ENCODE peak calls at places on chromosomes 12 and 14, in seven cellular contexts. B is body of pancreas, F is adrenal gland, V is PC-3, D is cardiac muscle cell, O is GM23338, Y is GM12878. X is an unnamed sample.

GRCh38 chr12:49340095-49340870 is 3.3 kb upstream of the C1QL4 start:
- DNase-seq in V (no peak), Y (no peak), F (no peak), O (no peak), B (no peak), D (no peak), X (no peak)

GRCh38 chr12:85805654-85806053 is 30.6 kb downstream of the RASSF9 start:
- DNase-seq in B (no peak), F (no peak), D (peak), O (no peak), Y (no peak), V (no peak), X (peak)

GRCh38 chr12:65643595-65644386 is 180.5 kb upstream of the HMGA2 start:
- DNase-seq in B (no peak), Y (no peak), V (peak), O (no peak), D (no peak), F (no peak), X (peak)

GRCh38 chr12:27732281-27732680 is 21.6 kb downstream of the MRPS35 start:
- DNase-seq in D (no peak), B (no peak), F (no peak), O (peak), V (peak), Y (no peak), X (no peak)

GRCh38 chr12:24562761-24563392 is 386.0 kb downstream of the BCAT1 start:
- DNase-seq in O (peak), B (no peak), V (no peak), Y (no peak), D (peak), F (no peak), X (peak)

GRCh38 chr12:85975716-85976115 is 101.6 kb downstream of the NTS start:
- DNase-seq in F (no peak), B (no peak), O (no peak), Y (no peak), D (no peak), V (no peak), X (no peak)

GRCh38 chr12:113298861-113299545 is 35.9 kb downstream of the SLC8B1 start:
- DNase-seq in B (peak), O (no peak), V (no peak), Y (no peak), D (no peak), F (peak), X (no peak)

GRCh38 chr12:93226356-93226755 is 151.4 kb upstream of the NUDT4 start:
- DNase-seq in O (no peak), D (no peak), V (peak), B (no peak), Y (no peak), F (no peak), X (no peak)

GRCh38 chr14:61802010-61802621 is 39.9 kb downstream of the SNAPC1 start:
- DNase-seq in O (no peak), Y (peak), D (no peak), B (no peak), F (no peak), V (no peak), X (no peak)

GRCh38 chr12:31323466-31324115 is 2.4 kb downstream of the SINHCAF start:
- DNase-seq in V (no peak), O (peak), B (no peak), F (peak), D (peak), Y (no peak), X (no peak)

GRCh38 chr14:106605548-106606448 is 1079.4 kb downstream of the TMEM121 start:
- DNase-seq in V (no peak), B (peak), Y (peak), D (no peak), F (no peak), O (no peak), X (no peak)

GRCh38 chr12:122099280-122099749 is 20.8 kb downstream of the MLXIP start:
- DNase-seq in D (no peak), Y (no peak), O (no peak), B (peak), V (no peak), F (no peak), X (no peak)

GRCh38 chr14:61444215-61444768 is 122.9 kb downstream of the PRKCH start:
- DNase-seq in B (no peak), V (no peak), D (no peak), F (no peak), O (no peak), Y (no peak), X (no peak)

GRCh38 chr14:59026086-59026485 is 162.4 kb upstream of the DAAM1 start:
- DNase-seq in D (no peak), O (no peak), Y (no peak), V (no peak), B (no peak), F (no peak), X (no peak)

GRCh38 chr12:11941601-11942360 is 129.0 kb upstream of the BCL2L14 start:
- DNase-seq in D (peak), O (no peak), B (no peak), Y (no peak), F (no peak), V (peak), X (peak)

GRCh38 chr12:121441555-121441954 is 41.6 kb downstream of the RNF34 start:
- DNase-seq in F (no peak), O (peak), B (peak), D (no peak), V (peak), Y (no peak), X (no peak)

GRCh38 chr12:129696952-129697351 is 206.9 kb downstream of the TMEM132D start:
- DNase-seq in O (no peak), Y (no peak), B (no peak), F (no peak), V (no peak), D (no peak), X (peak)

GRCh38 chr12:86931714-86932113 is 675.5 kb upstream of the MGAT4C start:
- DNase-seq in O (no peak), B (no peak), F (no peak), V (no peak), D (no peak), Y (no peak), X (no peak)

GRCh38 chr12:54140958-54141388 is 47.8 kb downstream of the SMUG1 start:
- DNase-seq in F (peak), O (peak), Y (no peak), V (no peak), B (no peak), D (peak), X (no peak)

GRCh38 chr14:62143235-62143634 is 381.0 kb downstream of the SNAPC1 start:
- DNase-seq in D (peak), V (no peak), O (no peak), Y (no peak), B (no peak), F (no peak), X (peak)

GRCh38 chr12:4050340-4050739 is 177.1 kb upstream of the PARP11 start:
- DNase-seq in Y (no peak), O (no peak), D (no peak), B (no peak), F (no peak), V (no peak), X (no peak)

GRCh38 chr12:106267535-106267934 is 19.7 kb upstream of the CKAP4 start:
- DNase-seq in B (no peak), V (no peak), O (no peak), Y (no peak), D (peak), F (no peak), X (no peak)

GRCh38 chr14:57038689-57039088 is 228.4 kb upstream of the OTX2 start:
- DNase-seq in V (no peak), F (no peak), D (no peak), B (no peak), O (no peak), Y (no peak), X (no peak)

GRCh38 chr12:119156401-119156800 is 22.3 kb upstream of the HSPB8 start:
- DNase-seq in F (no peak), D (peak), O (peak), V (no peak), Y (no peak), B (no peak), X (no peak)

GRCh38 chr14:82501554-82501953 is 967.9 kb upstream of the SEL1L start:
- DNase-seq in B (no peak), Y (no peak), D (no peak), F (no peak), O (no peak), V (no peak), X (no peak)

GRCh38 chr12:29053567-29053966 is 95.5 kb upstream of the FAR2 start:
- DNase-seq in O (no peak), D (no peak), F (no peak), B (no peak), Y (no peak), V (peak), X (no peak)

GRCh38 chr14:96906434-96906833 is 109.3 kb downstream of the VRK1 start:
- DNase-seq in F (no peak), V (no peak), O (no peak), B (no peak), D (no peak), Y (no peak), X (no peak)

GRCh38 chr12:64404470-64405446 is 566 bp downstream of the XPOT start:
- DNase-seq in O (peak), B (peak), Y (no peak), D (peak), V (peak), F (peak), X (peak)

GRCh38 chr14:85336817-85337216 is 193.1 kb upstream of the FLRT2 start:
- DNase-seq in D (peak), Y (no peak), F (peak), B (no peak), O (no peak), V (peak), X (peak)

GRCh38 chr12:64610660-64611429 is 550 bp downstream of the RASSF3 start:
- DNase-seq in Y (no peak), B (peak), F (peak), D (peak), V (peak), O (peak), X (peak)

GRCh38 chr14:67524152-67524963 is 8.7 kb upstream of the PLEKHH1 start:
- DNase-seq in O (no peak), F (no peak), Y (no peak), D (no peak), V (peak), B (no peak), X (peak)

GRCh38 chr14:88266474-88266873 is 56.6 kb downstream of the KCNK10 start:
- DNase-seq in D (no peak), F (no peak), V (no peak), Y (no peak), O (no peak), B (no peak), X (no peak)

GRCh38 chr12:68803948-68804653 is 3.9 kb upstream of the MDM2 start:
- DNase-seq in Y (no peak), D (no peak), V (no peak), F (no peak), B (no peak), O (peak), X (no peak)

GRCh38 chr14:55697358-55697985 is 117.5 kb downstream of the KTN1 start:
- DNase-seq in D (no peak), V (no peak), F (no peak), B (no peak), O (peak), Y (no peak), X (no peak)

GRCh38 chr14:22532345-22533056 is 56.5 kb downstream of the DAD1 start:
- DNase-seq in Y (no peak), F (no peak), V (no peak), D (peak), B (no peak), O (no peak), X (peak)

GRCh38 chr12:15214851-15215601 is 6.2 kb downstream of the RERG start:
- DNase-seq in Y (no peak), B (no peak), F (no peak), V (no peak), O (no peak), D (no peak), X (no peak)

GRCh38 chr14:72165151-72165715 is 233.0 kb downstream of the RGS6 start:
- DNase-seq in B (no peak), F (no peak), Y (no peak), O (no peak), V (no peak), D (no peak), X (no peak)

GRCh38 chr14:103108749-103109207 is 14.3 kb downstream of the EXOC3L4 start:
- DNase-seq in F (no peak), B (no peak), V (no peak), O (peak), D (peak), Y (no peak), X (no peak)

GRCh38 chr12:56839489-56840442 is 76.6 kb downstream of the HSD17B6 start:
- DNase-seq in D (peak), F (peak), O (peak), B (no peak), Y (peak), V (peak), X (no peak)

DNA sequence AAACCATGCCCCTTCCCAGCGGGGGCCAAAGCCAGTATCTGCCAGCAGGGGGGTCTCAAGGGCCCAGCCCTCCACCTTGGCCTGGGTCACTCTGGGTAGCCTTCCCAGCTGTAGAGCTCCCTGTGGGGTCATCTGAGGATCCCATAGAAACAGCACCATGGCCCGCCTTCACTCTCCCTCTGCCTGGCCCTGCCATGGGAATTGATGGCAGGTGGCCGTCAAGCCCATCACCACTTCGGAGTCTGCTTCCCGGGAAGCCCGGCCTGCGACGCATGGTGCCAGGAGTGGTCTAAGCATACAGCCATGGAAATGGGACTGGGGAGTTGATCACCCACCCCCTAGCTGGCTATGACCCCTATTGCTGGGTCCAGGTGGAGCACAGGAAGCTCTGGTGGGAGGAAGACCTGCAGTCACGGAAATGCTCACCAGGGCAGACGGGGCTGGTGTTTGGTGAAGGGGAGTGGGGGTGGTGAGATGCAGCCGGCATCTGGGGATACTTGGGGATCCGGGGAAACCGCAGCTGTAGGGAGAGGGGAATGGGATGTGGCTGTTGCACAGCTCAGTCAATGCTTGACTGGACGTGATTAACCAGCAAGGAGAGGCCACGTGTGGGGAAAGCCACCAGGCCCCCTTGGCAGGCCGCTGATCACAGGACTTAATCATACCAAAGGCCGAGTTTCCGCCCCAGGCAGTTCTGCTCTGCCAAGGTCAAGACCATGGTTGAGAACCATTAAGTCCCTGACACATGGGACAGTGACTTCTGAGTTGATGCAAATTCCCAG is 52.2 kb upstream of the DIO3 start:
- DNase-seq in O (no peak), F (no peak), Y (no peak), D (no peak), B (no peak), V (no peak), X (no peak)
- TF ChIP-seq CTCF in O (no peak), F (no peak), Y (no peak), D (no peak), B (no peak), V (no peak), X (no peak)

GRCh38 chr12:91064640-91065039 is 6.8 kb upstream of the KERA start:
- DNase-seq in F (no peak), O (no peak), Y (no peak), D (no peak), V (no peak), B (no peak), X (no peak)
- H3K27ac ChIP-seq in F (no peak), O (no peak), Y (no peak), D (no peak), V (no peak), B (no peak), X (no peak)

GRCh38 chr14:99004112-99004511 is 267.9 kb downstream of the BCL11B start:
- DNase-seq in D (no peak), O (no peak), Y (no peak), B (no peak), V (peak), F (no peak), X (no peak)
- H3K4me3 ChIP-seq in D (no peak), O (no peak), Y (no peak), B (no peak), V (no peak), F (no peak), X (no peak)

DNA sequence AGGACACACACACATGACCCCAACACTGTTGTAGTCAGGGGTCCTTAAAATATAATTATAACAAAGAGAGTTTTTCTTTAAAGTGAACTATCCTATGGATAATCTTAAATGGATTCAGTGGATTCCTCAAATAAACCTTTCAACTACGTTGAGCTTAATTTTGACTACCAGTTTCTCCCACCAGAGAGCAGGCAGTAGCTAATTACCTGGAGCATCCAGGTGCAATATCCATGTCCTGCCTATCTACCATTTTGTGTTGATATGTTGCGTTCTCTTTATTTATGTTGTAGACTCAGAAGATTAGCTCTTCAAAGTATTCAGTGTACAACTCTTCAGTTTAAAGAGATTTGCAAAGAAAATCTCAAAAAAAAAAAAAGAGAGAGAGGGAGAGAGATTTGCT is 127.2 kb upstream of the GZMB start:
- DNase-seq in V (no peak), F (no peak), Y (no peak), D (no peak), O (peak), B (no peak), X (no peak)
- TF ChIP-seq CTCF in V (no peak), F (no peak), Y (no peak), D (no peak), O (peak), B (no peak), X (no peak)

GRCh38 chr14:99728981-99729451 is 44.9 kb downstream of the CYP46A1 start:
- DNase-seq in B (peak), V (no peak), O (no peak), Y (no peak), D (no peak), F (no peak), X (no peak)

GRCh38 chr14:99729991-99730875 is 46.1 kb downstream of the CYP46A1 start:
- DNase-seq in O (peak), D (no peak), V (peak), Y (no peak), F (no peak), B (peak), X (no peak)

GRCh38 chr14:99731536-99732435 is 47.7 kb downstream of the CYP46A1 start:
- DNase-seq in V (no peak), B (peak), O (no peak), F (peak), D (no peak), Y (no peak), X (no peak)

GRCh38 chr14:99732436-99733220 is 48.5 kb downstream of the CYP46A1 start:
- DNase-seq in B (peak), O (no peak), V (no peak), F (peak), Y (no peak), D (no peak), X (no peak)

GRCh38 chr14:99730876-99731351 is 46.8 kb downstream of the CYP46A1 start:
- DNase-seq in Y (no peak), F (no peak), V (no peak), O (no peak), B (peak), D (no peak), X (no peak)
- H3K27ac ChIP-seq in Y (no peak), F (no peak), V (no peak), O (no peak), B (no peak), D (no peak), X (no peak)

DNA sequence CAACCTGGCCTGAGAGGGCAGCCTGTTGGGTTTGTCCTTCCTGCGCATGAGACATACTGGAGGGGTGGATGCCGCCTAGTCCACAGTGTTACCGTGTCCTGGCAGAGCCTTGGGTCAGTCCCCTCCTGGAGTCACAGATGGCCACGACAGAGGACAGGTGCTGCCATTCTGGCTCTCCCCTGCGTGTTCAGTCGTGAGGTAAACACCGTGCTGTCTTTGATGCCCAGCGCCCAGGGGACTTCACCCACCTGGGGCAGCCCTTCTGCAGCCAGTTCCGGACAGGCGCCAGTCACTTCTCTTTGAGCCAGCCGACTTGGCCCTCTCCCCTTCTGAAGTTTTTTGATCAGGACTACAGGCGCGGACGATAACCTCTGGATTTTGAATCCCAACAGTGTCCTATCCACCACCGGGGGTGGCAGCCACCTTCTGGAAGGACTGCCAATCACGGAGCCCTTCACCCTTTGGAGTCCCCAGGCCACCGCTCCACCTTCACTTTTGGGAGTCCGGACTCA is 933.0 kb downstream of the DIO2 start:
- DNase-seq in F (no peak), D (no peak), Y (no peak), V (peak), B (peak), O (no peak), X (no peak)
- H3K4me3 ChIP-seq in F (no peak), D (peak), Y (no peak), V (peak), B (peak), O (peak), X (peak)

GRCh38 chr14:20690848-20691640 is 2.5 kb downstream of the ANG start:
- DNase-seq in V (peak), O (peak), F (peak), D (peak), Y (peak), B (peak), X (peak)
- TF ChIP-seq CTCF in V (peak), O (peak), F (peak), D (peak), Y (peak), B (peak), X (peak)

GRCh38 chr12:89383235-89384049 is 31.1 kb upstream of the DUSP6 start:
- DNase-seq in Y (no peak), V (no peak), F (no peak), O (no peak), D (no peak), B (no peak), X (no peak)
- H3K27ac ChIP-seq in Y (no peak), V (peak), F (no peak), O (peak), D (peak), B (peak), X (no peak)